ENCODE peak calls at places on chromosome 16, in ten cellular contexts. A, B, J, X, F, C, R, K, E and L are unnamed samples.

GRCh38 chr16:934178-934577 is 36.6 kb downstream of the LMF1 start:
- DNase-seq in A (no peak), B (no peak), J (no peak), X (no peak), F (no peak), C (no peak), R (no peak), K (no peak), E (no peak), L (no peak)

GRCh38 chr16:17448640-17449638 is 21.8 kb downstream of the XYLT1 start:
- DNase-seq in A (no peak), B (peak; percentile 48), J (no peak), X (no peak), F (no peak), C (no peak), R (no peak), K (no peak), E (no peak), L (peak; percentile 73)

GRCh38 chr16:78813917-78814316 is 714.5 kb downstream of the WWOX start:
- DNase-seq in A (no peak), B (no peak), J (no peak), X (no peak), F (no peak), C (no peak), R (no peak), K (no peak), E (no peak), L (no peak)

GRCh38 chr16:31409433-31409832 is 16.3 kb downstream of the ITGAD start:
- DNase-seq in A (no peak), B (no peak), J (no peak), X (no peak), F (no peak), C (no peak), R (peak; percentile 94), K (no peak), E (peak; percentile 59), L (no peak)

GRCh38 chr16:71628810-71629209 is 2.8 kb downstream of the MARVELD3 start:
- DNase-seq in A (peak; percentile 87), B (peak; percentile 55), J (no peak), X (no peak), F (no peak), C (peak; percentile 18), R (peak; percentile 47), K (peak; percentile 49), E (peak; percentile 13), L (no peak)

GRCh38 chr16:18802755-18803218 is 1.4 kb upstream of the ARL6IP1 start:
- DNase-seq in A (no peak), B (no peak), J (no peak), X (no peak), F (no peak), C (no peak), R (no peak), K (no peak), E (no peak), L (no peak)

GRCh38 chr16:48321307-48322036 is 63.7 kb downstream of the SIAH1 start:
- DNase-seq in A (peak; percentile 44), B (no peak), J (no peak), X (no peak), F (no peak), C (peak; percentile 40), R (no peak), K (no peak), E (peak; percentile 30), L (no peak)

GRCh38 chr16:12545792-12546342 is 257.8 kb downstream of the CPPED1 start:
- DNase-seq in A (no peak), B (no peak), J (no peak), X (no peak), F (no peak), C (no peak), R (no peak), K (no peak), E (no peak), L (no peak)

GRCh38 chr16:35452471-35452870 is 1993.1 kb downstream of the TP53TG3F start:
- DNase-seq in A (no peak), B (no peak), J (no peak), X (no peak), F (no peak), C (no peak), R (no peak), K (no peak), E (no peak), L (no peak)

GRCh38 chr16:66130296-66130910 is 236.1 kb upstream of the CDH5 start:
- DNase-seq in A (peak; percentile 75), B (no peak), J (no peak), X (no peak), F (no peak), C (no peak), R (peak; percentile 90), K (peak; percentile 53), E (peak; percentile 94), L (peak; percentile 20)

GRCh38 chr16:30698816-30699614 is at the start of gene SRCAP:
- DNase-seq in A (peak; percentile 74), B (peak; percentile 97), J (peak; percentile 94), X (peak; percentile 79), F (peak; percentile 89), C (peak; percentile 24), R (peak; percentile 79), K (peak; percentile 94), E (peak; percentile 83), L (peak; percentile 95)

GRCh38 chr16:49854227-49855203 is 1.4 kb downstream of the ZNF423 start:
- DNase-seq in A (no peak), B (peak; percentile 55), J (peak; percentile 74), X (no peak), F (no peak), C (no peak), R (no peak), K (peak; percentile 81), E (no peak), L (no peak)

GRCh38 chr16:5460701-5461100 is 363.1 kb upstream of the EEF2KMT start:
- DNase-seq in A (no peak), B (no peak), J (no peak), X (no peak), F (no peak), C (no peak), R (no peak), K (no peak), E (no peak), L (no peak)

GRCh38 chr16:87951550-87952538 is 610 bp downstream of the BANP start:
- DNase-seq in A (no peak), B (peak; percentile 13), J (peak; percentile 52), X (no peak), F (no peak), C (no peak), R (no peak), K (peak; percentile 46), E (no peak), L (peak; percentile 55)

GRCh38 chr16:25014500-25015147 is 545 bp downstream of the ARHGAP17 start:
- DNase-seq in A (peak; percentile 42), B (peak; percentile 52), J (peak; percentile 62), X (no peak), F (no peak), C (no peak), R (no peak), K (peak; percentile 83), E (peak; percentile 60), L (peak; percentile 68)

GRCh38 chr16:79272141-79272577 is 328.4 kb downstream of the MAF start:
- DNase-seq in A (no peak), B (no peak), J (no peak), X (peak; percentile 40), F (peak; percentile 66), C (no peak), R (no peak), K (no peak), E (no peak), L (no peak)

GRCh38 chr16:10765772-10766171 is 22.1 kb downstream of the NUBP1 start:
- DNase-seq in A (no peak), B (no peak), J (no peak), X (no peak), F (no peak), C (no peak), R (no peak), K (no peak), E (no peak), L (no peak)

GRCh38 chr16:88005148-88005547 is 53.9 kb downstream of the BANP start:
- DNase-seq in A (no peak), B (no peak), J (peak; percentile 50), X (no peak), F (no peak), C (no peak), R (no peak), K (peak; percentile 84), E (no peak), L (peak; percentile 57)

GRCh38 chr16:67284699-67285646 is 5.6 kb downstream of the PLEKHG4 start:
- DNase-seq in A (peak; percentile 32), B (peak; percentile 98), J (peak; percentile 94), X (no peak), F (no peak), C (no peak), R (peak; percentile 52), K (peak; percentile 94), E (no peak), L (peak; percentile 84)

GRCh38 chr16:1150511-1150982 is 2.4 kb upstream of the CACNA1H start:
- DNase-seq in A (peak; percentile 19), B (peak; percentile 76), J (peak; percentile 62), X (peak; percentile 15), F (no peak), C (no peak), R (no peak), K (peak; percentile 66), E (peak; percentile 37), L (peak; percentile 69)

GRCh38 chr16:6190756-6191155 is 1093.2 kb upstream of the EEF2KMT start:
- DNase-seq in A (no peak), B (no peak), J (no peak), X (no peak), F (no peak), C (no peak), R (no peak), K (no peak), E (no peak), L (no peak)

GRCh38 chr16:22147853-22148252 is 14.5 kb upstream of the SDR42E2 start:
- DNase-seq in A (no peak), B (no peak), J (no peak), X (no peak), F (no peak), C (no peak), R (no peak), K (no peak), E (no peak), L (no peak)

GRCh38 chr16:89696598-89697128 is 4.8 kb downstream of the SPATA2L start:
- DNase-seq in A (no peak), B (peak; percentile 32), J (no peak), X (no peak), F (no peak), C (no peak), R (no peak), K (peak; percentile 43), E (no peak), L (peak; percentile 56)